ENCODE peak calls at places on chromosomes 6 and 20, in five cellular contexts. J is right lobe of liver, P is small intestine, I is HFFc6, Z is T-helper 2 cell. F is an unnamed sample.

GRCh38 chr6:4134841-4135664 is at the start of gene ECI2:
- DNase-seq in Z (peak; percentile 25), P (peak; percentile 67), J (no peak), I (peak; percentile 48), F (peak; percentile 17)

GRCh38 chr6:42403415-42403814 is 48.3 kb downstream of the TRERF1 start:
- DNase-seq in P (peak; percentile 93), J (peak; percentile 28), Z (no peak), I (peak; percentile 7), F (no peak)

GRCh38 chr20:13771853-13772453 is 12.8 kb downstream of the ESF1 start:
- DNase-seq in I (peak; percentile 18), J (no peak), Z (no peak), P (peak; percentile 14), F (peak; percentile 47)

GRCh38 chr20:46977909-46978588 is 83.4 kb downstream of the EYA2 start:
- DNase-seq in J (no peak), I (no peak), P (no peak), Z (no peak), F (no peak)

GRCh38 chr20:3045042-3045815 is 623 bp upstream of the MRPS26 start:
- DNase-seq in I (peak; percentile 64), P (no peak), J (peak; percentile 90), Z (peak; percentile 35), F (peak; percentile 83)

GRCh38 chr6:107490568-107491058 is 696 bp downstream of the SOBP start:
- DNase-seq in P (no peak), I (no peak), Z (no peak), J (no peak), F (no peak)

GRCh38 chr20:2460752-2461424 is 9.7 kb downstream of the SNRPB start:
- DNase-seq in J (no peak), Z (no peak), I (no peak), P (no peak), F (peak; percentile 36)

GRCh38 chr6:134720353-134721094 is 229.4 kb downstream of the ALDH8A1 start:
- DNase-seq in J (no peak), I (no peak), Z (no peak), P (no peak), F (peak; percentile 10)

GRCh38 chr20:33793011-33793931 is 17.9 kb upstream of the CHMP4B start:
- DNase-seq in Z (no peak), I (no peak), P (no peak), J (no peak), F (no peak)

GRCh38 chr20:5058873-5059272 is 57.6 kb upstream of the SLC23A2 start:
- DNase-seq in J (no peak), Z (no peak), I (no peak), P (no peak), F (no peak)

GRCh38 chr6:122772724-122773123 is 6.8 kb upstream of the FABP7 start:
- DNase-seq in I (no peak), J (no peak), P (no peak), Z (no peak), F (no peak)

GRCh38 chr6:90894285-90895144 is 307.6 kb upstream of the MAP3K7 start:
- DNase-seq in P (no peak), J (no peak), I (no peak), Z (no peak), F (no peak)